ENCODE peak calls at places on chromosomes 16 and 17, in four cellular contexts. One of them, this sample, is unnamed. For H3K27me3 and H3K36me3, the result is how much of the 10 kb centered on the place peaks cover.

GRCh38 chr17:6910987-6911603 is 79.6 kb upstream of the TEKT1 start:
- DNase-seq in CD4-positive, alpha-beta memory T cell: peak
- DNase-seq in MM.1S: peak
- DNase-seq in NT2/D1: no peak
- DNase-seq in this sample: peak

GRCh38 chr16:67055712-67056487 is 27.0 kb downstream of the CBFB start:
- DNase-seq in CD4-positive, alpha-beta memory T cell: no peak
- DNase-seq in MM.1S: no peak
- DNase-seq in NT2/D1: no peak
- DNase-seq in this sample: no peak

GRCh38 chr17:72394531-72394930 is 273.7 kb downstream of the SOX9 start:
- DNase-seq in CD4-positive, alpha-beta memory T cell: no peak
- DNase-seq in MM.1S: no peak
- DNase-seq in NT2/D1: no peak
- DNase-seq in this sample: no peak

GRCh38 chr16:89453662-89454321 is 36.6 kb downstream of the ANKRD11 start:
- DNase-seq in CD4-positive, alpha-beta memory T cell: no peak
- DNase-seq in MM.1S: no peak
- DNase-seq in NT2/D1: no peak
- DNase-seq in this sample: peak

GRCh38 chr17:75514299-75515228 is 773 bp downstream of the CASKIN2 start:
- DNase-seq in CD4-positive, alpha-beta memory T cell: no peak
- DNase-seq in MM.1S: no peak
- DNase-seq in NT2/D1: no peak
- DNase-seq in this sample: peak

GRCh38 chr17:49624896-49625295 is 49.2 kb downstream of the NXPH3 start:
- DNase-seq in CD4-positive, alpha-beta memory T cell: no peak
- DNase-seq in MM.1S: no peak
- DNase-seq in NT2/D1: no peak
- DNase-seq in this sample: no peak

GRCh38 chr16:90077757-90078593 is 844 bp upstream of the PRDM7 start:
- DNase-seq in CD4-positive, alpha-beta memory T cell: peak
- DNase-seq in MM.1S: peak
- DNase-seq in NT2/D1: no peak
- DNase-seq in this sample: peak

GRCh38 chr17:37373530-37374159 is 2.1 kb upstream of the C17orf78 start:
- DNase-seq in CD4-positive, alpha-beta memory T cell: peak
- DNase-seq in MM.1S: peak
- DNase-seq in NT2/D1: peak
- DNase-seq in this sample: peak

GRCh38 chr17:8147141-8147804 is 4.9 kb downstream of the PER1 start:
- DNase-seq in CD4-positive, alpha-beta memory T cell: no peak
- DNase-seq in MM.1S: no peak
- DNase-seq in NT2/D1: no peak
- DNase-seq in this sample: peak

GRCh38 chr17:74452027-74452840 is 14.2 kb upstream of the CD300A start:
- DNase-seq in CD4-positive, alpha-beta memory T cell: no peak
- DNase-seq in MM.1S: no peak
- DNase-seq in NT2/D1: no peak
- DNase-seq in this sample: peak

GRCh38 chr17:74452841-74453661 is 13.4 kb upstream of the CD300A start:
- DNase-seq in CD4-positive, alpha-beta memory T cell: no peak
- DNase-seq in MM.1S: no peak
- DNase-seq in NT2/D1: no peak
- DNase-seq in this sample: peak

GRCh38 chr17:74455025-74455585 is 11.3 kb upstream of the CD300A start:
- DNase-seq in CD4-positive, alpha-beta memory T cell: no peak
- DNase-seq in MM.1S: no peak
- DNase-seq in NT2/D1: no peak
- DNase-seq in this sample: peak

GRCh38 chr17:74454197-74455024 is 12.0 kb upstream of the CD300A start:
- DNase-seq in CD4-positive, alpha-beta memory T cell: peak
- DNase-seq in MM.1S: no peak
- DNase-seq in NT2/D1: peak
- DNase-seq in this sample: peak

GRCh38 chr17:74453665-74454196 is 12.7 kb upstream of the CD300A start:
- DNase-seq in CD4-positive, alpha-beta memory T cell: no peak
- DNase-seq in MM.1S: peak
- DNase-seq in NT2/D1: no peak
- DNase-seq in this sample: peak
- H3K4me3 ChIP-seq in CD4-positive, alpha-beta memory T cell: no peak
- H3K4me3 ChIP-seq in MM.1S: peak
- H3K4me3 ChIP-seq in NT2/D1: peak
- H3K4me3 ChIP-seq in this sample: peak

GRCh38 chr16:981695-982151 is at the start of gene SOX8:
- DNase-seq in CD4-positive, alpha-beta memory T cell: no peak
- DNase-seq in MM.1S: no peak
- DNase-seq in NT2/D1: no peak
- DNase-seq in this sample: no peak

GRCh38 chr16:984736-985135 is 3.2 kb downstream of the SOX8 start:
- DNase-seq in CD4-positive, alpha-beta memory T cell: no peak
- DNase-seq in MM.1S: no peak
- DNase-seq in NT2/D1: no peak
- DNase-seq in this sample: no peak

GRCh38 chr16:984106-984505 is 2.5 kb downstream of the SOX8 start:
- DNase-seq in CD4-positive, alpha-beta memory T cell: no peak
- DNase-seq in MM.1S: no peak
- DNase-seq in NT2/D1: no peak
- DNase-seq in this sample: no peak

GRCh38 chr16:982152-983043 is 828 bp downstream of the SOX8 start:
- DNase-seq in CD4-positive, alpha-beta memory T cell: peak
- DNase-seq in MM.1S: no peak
- DNase-seq in NT2/D1: no peak
- DNase-seq in this sample: peak

DNA sequence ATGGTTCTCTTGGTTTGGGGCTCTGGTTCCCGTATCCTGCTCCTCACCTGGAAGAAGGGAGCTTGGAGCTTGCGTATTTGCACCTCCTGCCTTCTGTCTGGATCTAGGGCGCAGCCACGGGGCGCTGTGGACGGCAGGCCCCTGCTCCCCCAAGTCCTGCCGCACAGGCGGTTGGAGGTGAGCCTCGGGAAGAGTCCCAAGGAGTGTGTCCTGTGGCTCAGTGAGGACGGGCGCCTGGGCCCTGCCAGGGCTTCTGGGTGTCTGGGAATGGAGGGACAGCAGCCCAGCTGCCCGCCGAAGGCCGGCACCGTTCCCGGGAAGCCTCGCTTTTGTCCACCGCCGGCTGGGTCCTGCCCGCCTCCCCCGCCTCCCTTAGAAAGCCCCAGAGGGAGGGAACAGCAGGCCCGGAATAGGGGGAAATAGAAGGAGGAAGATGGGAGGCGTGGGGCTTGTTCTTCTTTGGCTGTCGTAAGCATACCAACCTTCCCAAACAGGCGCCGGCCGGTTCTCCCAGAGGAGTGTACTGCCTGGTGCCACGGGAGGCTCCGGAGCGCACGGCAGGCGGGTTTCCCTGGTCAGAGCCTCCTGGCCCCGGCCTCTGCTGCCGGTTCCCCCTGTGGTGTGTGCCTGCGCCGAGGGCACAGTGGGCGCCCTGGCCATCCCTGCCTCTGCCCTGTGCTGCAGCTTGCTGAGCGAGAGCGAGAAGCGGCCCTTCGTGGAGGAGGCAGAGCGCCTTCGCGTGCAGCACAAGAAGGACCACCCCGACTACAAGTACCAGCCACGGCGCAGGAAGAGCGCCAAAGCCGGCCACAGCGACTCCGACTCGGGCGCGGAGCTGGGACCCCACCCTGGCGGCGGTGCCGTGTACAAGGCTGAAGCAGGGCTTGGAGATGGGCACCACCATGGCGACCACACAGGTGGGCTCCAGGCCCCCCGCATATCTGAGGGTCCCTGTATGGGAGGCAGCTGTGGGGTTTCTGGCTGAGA is 1.8 kb downstream of the SOX8 start:
- DNase-seq in CD4-positive, alpha-beta memory T cell: no peak
- DNase-seq in MM.1S: no peak
- DNase-seq in NT2/D1: no peak
- DNase-seq in this sample: peak
- H3K27me3 ChIP-seq in CD4-positive, alpha-beta memory T cell: under half
- H3K27me3 ChIP-seq in MM.1S: half or more
- H3K27me3 ChIP-seq in NT2/D1: half or more
- H3K27me3 ChIP-seq in this sample: under half

GRCh38 chr16:11848842-11849241 is 2.5 kb downstream of the RSL1D1 start:
- DNase-seq in CD4-positive, alpha-beta memory T cell: no peak
- DNase-seq in MM.1S: no peak
- DNase-seq in NT2/D1: no peak
- DNase-seq in this sample: no peak

GRCh38 chr16:11843206-11843605 is 8.1 kb downstream of the RSL1D1 start:
- DNase-seq in CD4-positive, alpha-beta memory T cell: no peak
- DNase-seq in MM.1S: no peak
- DNase-seq in NT2/D1: no peak
- DNase-seq in this sample: no peak

GRCh38 chr16:11841026-11841425 is 10.3 kb downstream of the RSL1D1 start:
- DNase-seq in CD4-positive, alpha-beta memory T cell: no peak
- DNase-seq in MM.1S: no peak
- DNase-seq in NT2/D1: no peak
- DNase-seq in this sample: no peak

GRCh38 chr16:11844499-11844898 is 6.8 kb downstream of the RSL1D1 start:
- DNase-seq in CD4-positive, alpha-beta memory T cell: no peak
- DNase-seq in MM.1S: no peak
- DNase-seq in NT2/D1: no peak
- DNase-seq in this sample: no peak

DNA sequence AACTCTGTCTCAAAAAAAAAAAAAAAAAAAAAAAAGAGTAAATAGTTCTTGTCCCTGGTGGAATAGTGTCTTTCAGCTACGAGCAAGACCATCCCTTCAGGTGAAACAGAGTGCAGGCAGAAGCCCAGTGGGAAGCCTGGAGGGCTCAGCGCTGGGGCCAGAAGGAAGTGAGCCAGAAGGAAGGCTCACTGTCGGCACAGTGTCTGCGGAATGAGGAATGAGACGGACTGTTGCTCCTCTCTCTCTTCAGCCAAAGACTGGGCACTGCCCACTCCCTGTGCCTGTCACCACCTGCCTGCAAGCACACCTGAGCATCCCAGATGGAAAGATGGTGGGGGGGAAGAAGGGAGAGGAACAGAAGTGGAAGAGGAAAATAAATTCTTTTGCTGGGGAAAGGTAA is 7.5 kb downstream of the RSL1D1 start:
- DNase-seq in CD4-positive, alpha-beta memory T cell: no peak
- DNase-seq in MM.1S: no peak
- DNase-seq in NT2/D1: no peak
- DNase-seq in this sample: no peak
- H3K36me3 ChIP-seq in CD4-positive, alpha-beta memory T cell: half or more
- H3K36me3 ChIP-seq in MM.1S: under half
- H3K36me3 ChIP-seq in NT2/D1: half or more
- H3K36me3 ChIP-seq in this sample: half or more

DNA sequence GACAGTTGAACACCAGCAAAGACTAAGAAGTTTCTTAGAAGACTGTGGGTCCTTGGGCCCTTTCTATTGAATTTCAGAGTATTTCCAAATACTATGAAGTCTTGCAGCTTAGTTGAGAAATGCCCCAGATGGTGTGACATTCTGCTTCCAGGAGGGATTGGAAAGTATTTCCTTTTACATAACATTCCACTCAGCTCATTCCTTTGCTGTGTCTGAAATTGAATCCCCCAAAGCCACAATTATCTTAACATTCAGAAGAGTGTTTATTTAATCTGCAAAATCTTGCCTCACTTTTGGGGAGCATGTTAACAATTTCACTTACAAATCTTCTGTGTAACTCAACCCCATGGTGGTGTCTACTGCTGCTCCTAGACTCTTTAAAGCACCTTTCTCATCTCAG is 307.7 kb downstream of the WWOX start:
- DNase-seq in CD4-positive, alpha-beta memory T cell: no peak
- DNase-seq in MM.1S: no peak
- DNase-seq in NT2/D1: no peak
- DNase-seq in this sample: no peak
- H3K4me3 ChIP-seq in CD4-positive, alpha-beta memory T cell: no peak
- H3K4me3 ChIP-seq in MM.1S: no peak
- H3K4me3 ChIP-seq in NT2/D1: no peak
- H3K4me3 ChIP-seq in this sample: no peak

DNA sequence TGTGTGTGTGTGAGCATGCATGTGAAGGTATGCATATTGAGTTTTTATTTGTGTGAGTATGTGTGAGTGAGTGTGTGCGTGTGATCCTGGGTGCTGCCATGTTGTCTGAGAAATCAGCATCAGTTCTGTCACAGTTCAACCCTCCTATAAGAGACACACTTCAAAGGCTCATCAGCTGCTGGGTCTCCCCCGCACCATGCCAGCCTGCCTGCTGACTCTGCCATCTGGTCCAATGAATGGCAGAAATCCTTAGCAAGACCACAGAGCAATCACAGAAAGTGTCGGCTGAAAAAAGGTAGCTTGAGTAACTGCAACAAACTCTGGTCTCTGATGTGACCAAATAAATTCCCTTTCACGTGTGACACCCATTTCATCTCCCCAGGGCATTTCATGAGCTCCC is 381.8 kb upstream of the MAF start:
- DNase-seq in CD4-positive, alpha-beta memory T cell: no peak
- DNase-seq in MM.1S: no peak
- DNase-seq in NT2/D1: no peak
- DNase-seq in this sample: no peak
- H3K27me3 ChIP-seq in CD4-positive, alpha-beta memory T cell: under half
- H3K27me3 ChIP-seq in MM.1S: under half
- H3K27me3 ChIP-seq in NT2/D1: under half
- H3K27me3 ChIP-seq in this sample: under half

This sample was measured in H7.